ENCODE peak calls at places on chromosome 5, in seven cellular contexts. O is Karpas-422, L is aorta, N is suprapubic skin, R is hepatocyte, T is WERI-Rb-1, J is upper lobe of right lung. H is an unnamed sample.
A peak's percentile ranks its signal among the peaks of the same experiment; 100 is the strongest.

GRCh38 chr5:40823459-40823858 is 11.6 kb downstream of the RPL37 start:
- DNase-seq in R (no peak), N (no peak), J (no peak), O (no peak), T (no peak), L (no peak), H (no peak)

GRCh38 chr5:36570268-36570667 is 36.1 kb upstream of the SLC1A3 start:
- DNase-seq in O (no peak), R (peak; percentile 39), T (no peak), J (no peak), L (no peak), N (no peak), H (no peak)

GRCh38 chr5:150133581-150134197 is 22.0 kb downstream of the PDGFRB start:
- DNase-seq in O (no peak), J (no peak), L (no peak), R (no peak), T (no peak), N (no peak), H (no peak)

GRCh38 chr5:66223637-66224036 is 79.5 kb downstream of the SREK1 start:
- DNase-seq in R (no peak), T (peak; percentile 26), N (no peak), J (no peak), O (peak; percentile 52), L (no peak), H (no peak)

GRCh38 chr5:31913796-31914188 is 260.3 kb downstream of the GOLPH3 start:
- DNase-seq in N (no peak), R (no peak), T (no peak), L (no peak), J (no peak), O (no peak), H (no peak)

GRCh38 chr5:51433052-51433710 is 49.9 kb downstream of the ISL1 start:
- DNase-seq in L (no peak), J (no peak), N (no peak), R (no peak), T (no peak), O (no peak), H (no peak)

GRCh38 chr5:6287136-6287535 is 91.2 kb downstream of the MED10 start:
- DNase-seq in L (no peak), R (no peak), O (no peak), T (no peak), J (no peak), N (no peak), H (no peak)

GRCh38 chr5:75848077-75848476 is 130.8 kb upstream of the POC5 start:
- DNase-seq in T (no peak), J (no peak), R (no peak), N (no peak), O (no peak), L (no peak), H (no peak)

GRCh38 chr5:8362507-8362906 is 493.6 kb downstream of the MTRR start:
- DNase-seq in T (no peak), L (no peak), O (no peak), J (no peak), R (no peak), N (no peak), H (no peak)

GRCh38 chr5:79396265-79396664 is 117.7 kb downstream of the HOMER1 start:
- DNase-seq in O (no peak), T (no peak), J (no peak), N (no peak), L (no peak), R (no peak), H (no peak)

GRCh38 chr5:137856201-137856600 is 11.5 kb upstream of the MYOT start:
- DNase-seq in N (no peak), T (no peak), R (no peak), L (no peak), O (no peak), J (no peak), H (no peak)

GRCh38 chr5:126503602-126504104 is 80.4 kb downstream of the GRAMD2B start:
- DNase-seq in R (no peak), L (peak; percentile 48), O (no peak), J (no peak), T (no peak), N (no peak), H (no peak)

GRCh38 chr5:125856949-125857348 is 566.3 kb upstream of the GRAMD2B start:
- DNase-seq in O (no peak), N (no peak), J (no peak), R (no peak), T (no peak), L (no peak), H (no peak)

GRCh38 chr5:14826714-14827113 is 44.9 kb downstream of the ANKH start:
- DNase-seq in J (no peak), L (no peak), T (no peak), N (no peak), O (no peak), R (no peak), H (no peak)

GRCh38 chr5:125700380-125700856 is 722.8 kb upstream of the GRAMD2B start:
- DNase-seq in T (no peak), N (no peak), J (no peak), L (no peak), R (peak; percentile 29), O (no peak), H (no peak)

GRCh38 chr5:65126670-65127069 is 355.1 kb downstream of the ADAMTS6 start:
- DNase-seq in O (no peak), T (no peak), J (no peak), R (no peak), N (no peak), L (no peak), H (no peak)

GRCh38 chr5:14234204-14234603 is 91.1 kb downstream of the TRIO start:
- DNase-seq in N (no peak), R (no peak), O (no peak), J (no peak), L (no peak), T (no peak), H (no peak)

GRCh38 chr5:89901983-89902382 is 507.6 kb downstream of the CETN3 start:
- DNase-seq in J (no peak), T (no peak), N (no peak), O (no peak), L (peak; percentile 61), R (no peak), H (no peak)

GRCh38 chr5:135010502-135011354 is 23.3 kb downstream of the PITX1 start:
- DNase-seq in J (peak; percentile 10), L (no peak), O (no peak), T (no peak), N (no peak), R (no peak), H (no peak)

GRCh38 chr5:158410976-158411375 is 552.0 kb upstream of the CLINT1 start:
- DNase-seq in O (no peak), R (no peak), T (no peak), J (no peak), L (no peak), N (no peak), H (no peak)

GRCh38 chr5:158414780-158415179 is 555.8 kb upstream of the CLINT1 start:
- DNase-seq in N (no peak), L (no peak), J (no peak), O (no peak), T (no peak), R (no peak), H (no peak)

GRCh38 chr5:158413125-158413680 is 554.3 kb upstream of the CLINT1 start:
- DNase-seq in R (no peak), L (no peak), J (no peak), O (no peak), N (no peak), T (no peak), H (no peak)

GRCh38 chr5:158409507-158409906 is 550.6 kb upstream of the CLINT1 start:
- DNase-seq in L (no peak), T (no peak), J (no peak), N (no peak), O (no peak), R (no peak), H (no peak)

DNA sequence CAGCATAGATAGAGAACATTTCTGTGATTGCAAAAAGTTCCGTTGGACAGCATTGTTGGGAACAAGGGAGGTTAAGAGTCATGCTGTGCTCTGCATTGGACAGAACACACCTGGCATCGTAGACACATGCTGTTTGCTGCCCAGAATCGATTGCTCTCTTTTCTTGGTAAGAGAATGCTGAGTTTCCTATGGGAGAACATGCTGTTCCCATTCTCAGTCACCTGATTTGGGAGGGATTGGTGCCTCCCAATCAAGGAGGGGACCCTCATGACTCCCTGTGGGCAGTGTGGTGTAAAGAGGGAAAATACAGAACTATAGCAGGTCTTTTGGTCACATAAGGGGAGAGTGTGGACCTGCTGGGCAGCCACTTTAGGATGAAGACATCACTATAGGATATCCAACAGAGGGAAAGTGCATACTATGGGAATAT is 555.4 kb upstream of the CLINT1 start:
- DNase-seq in N (no peak), J (no peak), T (no peak), L (no peak), R (no peak), O (no peak), H (no peak)
- H3K9me3 ChIP-seq in N (no peaks in the 10 kb centered on the region), J (no peaks in the 10 kb centered on the region), T (no peaks in the 10 kb centered on the region), L (no peaks in the 10 kb centered on the region), R (no peaks in the 10 kb centered on the region), O (no peaks in the 10 kb centered on the region), H (no peaks in the 10 kb centered on the region)

DNA sequence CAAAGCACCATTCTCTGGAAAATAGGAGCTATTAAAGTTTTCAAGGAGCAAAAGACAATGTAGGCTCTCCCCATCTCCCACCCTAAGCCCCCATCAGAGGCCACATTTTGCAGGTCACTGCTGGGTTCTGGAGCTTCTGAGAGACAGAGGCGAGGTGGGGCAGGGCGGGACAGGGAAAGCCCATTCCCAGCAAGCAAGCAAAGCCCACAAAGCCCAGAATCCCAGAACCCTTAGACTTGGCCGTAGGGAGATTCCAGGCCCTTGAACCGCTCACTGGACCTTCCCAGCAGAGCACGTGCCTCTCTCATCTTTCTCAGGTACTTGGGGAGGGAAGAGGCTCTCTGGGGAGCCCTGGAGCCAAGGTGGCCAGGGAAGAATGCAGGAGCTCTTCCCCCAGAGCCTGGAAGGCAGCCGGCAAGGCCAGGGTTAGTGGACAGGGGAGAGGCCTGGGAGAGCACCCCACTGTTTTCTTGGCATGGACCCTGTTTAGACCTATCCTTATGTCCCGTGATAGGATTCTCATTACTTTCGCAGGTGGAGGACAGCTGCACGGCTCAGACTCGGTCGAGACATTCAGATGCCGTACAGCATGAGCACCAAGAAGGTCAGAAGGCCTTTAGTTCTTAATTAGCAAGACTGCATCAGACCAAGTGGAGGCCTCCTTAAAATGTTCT is 52.4 kb downstream of the ZNF354C start:
- DNase-seq in N (no peak), R (no peak), J (no peak), T (no peak), O (no peak), L (no peak), H (no peak)
- H3K9me3 ChIP-seq in N (peaks cover 32% of the 10 kb centered on the region), R (no peaks in the 10 kb centered on the region), J (peaks cover 19% of the 10 kb centered on the region), T (no peaks in the 10 kb centered on the region), O (no peaks in the 10 kb centered on the region), L (peaks cover 32% of the 10 kb centered on the region), H (peaks cover 3% of the 10 kb centered on the region)

GRCh38 chr5:141420855-141421488 is at the start of gene PCDHGA11:
- DNase-seq in J (no peak), N (no peak), L (no peak), R (peak; percentile 52), T (peak; percentile 30), O (no peak), H (no peak)
- H3K9me3 ChIP-seq in J (peaks cover 73% of the 10 kb centered on the region), N (peaks cover 64% of the 10 kb centered on the region), L (peaks cover 37% of the 10 kb centered on the region), R (peaks cover 74% of the 10 kb centered on the region), T (peaks cover 25% of the 10 kb centered on the region), O (peaks cover 16% of the 10 kb centered on the region), H (peaks cover 9% of the 10 kb centered on the region)

DNA sequence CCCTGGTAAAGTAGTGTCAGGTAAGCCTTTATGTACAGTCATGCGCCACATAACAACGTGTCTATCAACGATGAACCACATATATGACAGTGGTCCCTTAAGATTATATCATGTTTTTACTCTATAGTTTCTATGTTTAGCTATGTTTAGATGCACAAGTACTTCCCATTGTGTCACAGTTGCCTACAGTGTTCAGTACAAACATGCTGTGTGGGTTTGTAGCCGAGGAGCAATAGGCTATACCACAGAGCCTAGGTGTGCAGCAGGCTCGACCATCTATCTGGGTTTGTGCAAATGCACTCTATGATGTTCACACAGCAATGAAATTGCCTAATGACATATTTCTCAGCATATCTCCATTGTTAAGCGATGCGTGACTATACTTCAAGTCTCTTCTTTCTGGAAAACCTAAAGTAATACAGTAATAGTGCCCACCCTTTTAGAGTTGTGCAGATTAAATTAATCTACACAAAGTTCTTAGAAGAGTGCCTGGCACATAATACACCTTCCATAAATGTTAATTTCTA is 295.9 kb downstream of the ARHGAP26 start:
- DNase-seq in N (no peak), J (no peak), R (no peak), O (no peak), L (no peak), T (no peak), H (no peak)
- H3K9me3 ChIP-seq in N (no peaks in the 10 kb centered on the region), J (no peaks in the 10 kb centered on the region), R (no peaks in the 10 kb centered on the region), O (no peaks in the 10 kb centered on the region), L (no peaks in the 10 kb centered on the region), T (no peaks in the 10 kb centered on the region), H (no peaks in the 10 kb centered on the region)

H was measured in T-helper 17 cell.